ENCODE peak calls at places on chromosomes 7 and 10, in six cellular contexts. R is colonic mucosa, L is lung, V is left ventricle myocardium inferior, X is Peyer's patch, H is tibial artery. W is an unnamed sample.

GRCh38 chr10:16259726-16260125 is 177.1 kb upstream of the PTER start:
- DNase-seq in X (no peak), H (no peak), V (no peak), L (no peak), R (no peak), W (no peak)

GRCh38 chr10:101453791-101454718 is 100.1 kb downstream of the BTRC start:
- DNase-seq in X (no peak), V (no peak), L (no peak), R (no peak), H (no peak), W (no peak)

GRCh38 chr7:68476966-68477365 is 1121.3 kb upstream of the AUTS2 start:
- DNase-seq in X (no peak), R (no peak), V (no peak), L (no peak), H (no peak), W (no peak)

GRCh38 chr7:128410092-128410665 is 397 bp upstream of the IMPDH1 start:
- DNase-seq in V (peak; percentile 52), R (no peak), L (peak; percentile 61), X (peak; percentile 43), H (peak; percentile 63), W (peak; percentile 76)

GRCh38 chr10:77628906-77629730 is 8.5 kb downstream of the KCNMA1 start:
- DNase-seq in H (no peak), R (no peak), L (no peak), V (no peak), X (no peak), W (no peak)

GRCh38 chr7:130950054-130950453 is 216.0 kb upstream of the KLF14 start:
- DNase-seq in X (no peak), H (no peak), R (no peak), L (no peak), V (no peak), W (no peak)

GRCh38 chr10:110636932-110637557 is 7.1 kb upstream of the RBM20 start:
- DNase-seq in L (no peak), R (no peak), X (no peak), V (peak; percentile 78), H (no peak), W (no peak)

GRCh38 chr7:82964150-82964882 is 198.4 kb downstream of the PCLO start:
- DNase-seq in R (no peak), X (no peak), V (no peak), L (no peak), H (no peak), W (no peak)

GRCh38 chr7:128099204-128099671 is 68.0 kb upstream of the LRRC4 start:
- DNase-seq in V (no peak), L (no peak), R (no peak), H (no peak), X (no peak), W (no peak)

GRCh38 chr7:13071999-13072398 is 384.6 kb downstream of the ARL4A start:
- DNase-seq in X (no peak), V (no peak), L (no peak), H (no peak), R (no peak), W (no peak)

GRCh38 chr7:977326-978048 is 2.1 kb upstream of the COX19 start:
- DNase-seq in X (no peak), R (peak; percentile 81), L (no peak), V (no peak), H (no peak), W (peak; percentile 78)

GRCh38 chr7:44294325-44295069 is 30.9 kb downstream of the CAMK2B start:
- DNase-seq in V (no peak), X (no peak), R (no peak), L (peak; percentile 22), H (no peak), W (peak; percentile 3)

GRCh38 chr7:140316165-140316661 is 82.1 kb downstream of the SLC37A3 start:
- DNase-seq in X (no peak), V (peak; percentile 44), H (peak; percentile 91), R (peak; percentile 73), L (peak; percentile 78), W (peak; percentile 70)

GRCh38 chr10:649798-650690 is 39.4 kb downstream of the DIP2C start:
- DNase-seq in R (peak; percentile 85), H (no peak), V (no peak), X (no peak), L (no peak), W (peak; percentile 84)

GRCh38 chr7:99011706-99012404 is 132.1 kb downstream of the SMURF1 start:
- DNase-seq in R (no peak), X (peak; percentile 14), L (no peak), H (no peak), V (no peak), W (no peak)

GRCh38 chr10:123998197-123999141 is 94.9 kb downstream of the CHST15 start:
- DNase-seq in H (no peak), V (no peak), X (no peak), R (no peak), L (peak; percentile 20), W (no peak)

GRCh38 chr7:81600608-81601007 is 169.2 kb downstream of the HGF start:
- DNase-seq in V (no peak), X (no peak), H (no peak), R (no peak), L (no peak), W (no peak)

GRCh38 chr7:26375604-26376207 is 84.0 kb downstream of the SNX10 start:
- DNase-seq in R (no peak), L (no peak), X (no peak), V (no peak), H (no peak), W (no peak)

GRCh38 chr10:11504566-11505285 is 106.7 kb downstream of the USP6NL start:
- DNase-seq in X (no peak), H (no peak), V (no peak), L (no peak), R (no peak), W (no peak)

GRCh38 chr10:124084693-124085092 is 8.7 kb downstream of the CHST15 start:
- DNase-seq in R (no peak), L (no peak), X (no peak), V (no peak), H (no peak), W (no peak)

GRCh38 chr10:109958059-109958458 is 34.7 kb upstream of the XPNPEP1 start:
- DNase-seq in V (no peak), L (no peak), R (no peak), X (no peak), H (no peak), W (no peak)

GRCh38 chr7:54541941-54542618 is at the start of gene VSTM2A:
- DNase-seq in H (no peak), X (no peak), V (no peak), L (no peak), R (no peak), W (peak; percentile 2)

GRCh38 chr7:157397751-157398691 is 61.2 kb downstream of the DNAJB6 start:
- DNase-seq in R (peak; percentile 34), V (peak; percentile 63), X (no peak), L (peak; percentile 40), H (peak; percentile 52), W (peak; percentile 37)

GRCh38 chr10:35795131-35795819 is 153.2 kb upstream of the FZD8 start:
- DNase-seq in R (no peak), H (peak; percentile 42), L (no peak), V (no peak), X (no peak), W (no peak)

GRCh38 chr10:88800152-88801125 is 2.1 kb upstream of the LIPM start:
- DNase-seq in R (no peak), X (no peak), L (no peak), H (no peak), V (no peak), W (no peak)

GRCh38 chr10:88254091-88254490 is 329.0 kb downstream of the RNLS start:
- DNase-seq in X (no peak), V (no peak), H (peak; percentile 49), L (no peak), R (no peak), W (no peak)

GRCh38 chr10:59000162-59000825 is 176.1 kb upstream of the PHYHIPL start:
- DNase-seq in H (no peak), L (no peak), R (no peak), X (no peak), V (no peak), W (no peak)

GRCh38 chr10:14617850-14618249 is 156.8 kb downstream of the FAM107B start:
- DNase-seq in H (no peak), R (no peak), L (no peak), X (no peak), V (no peak), W (no peak)

GRCh38 chr10:14617125-14617524 is 157.6 kb downstream of the FAM107B start:
- DNase-seq in V (no peak), R (no peak), X (no peak), L (no peak), H (no peak), W (no peak)

GRCh38 chr10:14616465-14616864 is 158.2 kb downstream of the FAM107B start:
- DNase-seq in X (no peak), R (no peak), H (no peak), V (no peak), L (no peak), W (no peak)

GRCh38 chr10:14621037-14621436 is 153.7 kb downstream of the FAM107B start:
- DNase-seq in H (no peak), L (no peak), R (no peak), V (no peak), X (no peak), W (no peak)

DNA sequence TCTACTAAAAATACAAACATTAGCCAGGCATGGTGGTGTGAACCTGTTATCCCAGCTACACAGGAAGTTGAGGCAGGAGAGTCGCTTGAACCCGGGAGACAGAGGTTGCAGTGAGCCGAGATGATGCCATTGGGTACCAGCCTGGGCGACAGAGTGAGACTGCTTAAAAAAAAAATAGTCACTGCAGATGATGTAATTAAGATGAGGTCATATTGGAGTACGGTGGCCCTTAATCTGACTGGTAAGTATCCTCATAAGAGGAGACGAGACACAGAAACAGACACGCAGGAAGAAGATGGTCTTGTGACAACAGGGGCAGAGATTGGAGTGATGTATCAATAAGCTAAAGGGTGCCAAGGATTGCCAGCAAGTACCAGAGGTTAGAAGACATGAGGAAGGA is 156.0 kb downstream of the FAM107B start:
- DNase-seq in R (no peak), H (no peak), V (no peak), X (no peak), L (no peak), W (no peak)
- H3K4me1 ChIP-seq in R (no peaks in the 10 kb centered on the region), H (no peaks in the 10 kb centered on the region), V (peaks cover 14% of the 10 kb centered on the region), X (no peaks in the 10 kb centered on the region), L (peaks cover 3% of the 10 kb centered on the region), W (peaks cover 5% of the 10 kb centered on the region)

GRCh38 chr7:71377469-71377868 is 245.5 kb downstream of the GALNT17 start:
- DNase-seq in R (no peak), X (no peak), L (no peak), H (no peak), V (no peak), W (no peak)
- TF ChIP-seq CTCF in R (no peak), X (no peak), L (no peak), H (no peak), V (no peak), W (no peak)

DNA sequence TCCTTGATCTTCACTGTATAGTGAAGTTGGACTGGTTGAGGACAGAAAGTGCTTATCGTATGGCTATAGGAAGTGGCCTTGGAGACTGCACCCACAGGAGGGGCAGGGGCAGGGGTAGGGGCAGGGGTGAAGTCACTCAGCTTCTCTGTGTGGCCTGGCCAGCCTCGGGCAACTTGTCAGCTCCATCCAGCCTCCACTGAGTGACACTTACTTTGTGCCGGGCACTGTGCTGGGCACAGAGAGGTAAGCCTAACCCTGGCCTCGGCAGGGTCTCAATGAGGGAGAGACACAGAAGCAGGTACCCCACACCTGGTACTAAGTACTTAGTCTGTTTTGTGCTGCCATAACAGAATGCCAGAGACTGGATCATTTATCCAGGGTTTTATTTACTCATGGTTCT is 99.3 kb upstream of the CTBP2 start:
- DNase-seq in R (no peak), H (no peak), X (no peak), V (no peak), L (no peak), W (no peak)
- H3K4me1 ChIP-seq in R (no peaks in the 10 kb centered on the region), H (no peaks in the 10 kb centered on the region), X (no peaks in the 10 kb centered on the region), V (no peaks in the 10 kb centered on the region), L (no peaks in the 10 kb centered on the region), W (no peaks in the 10 kb centered on the region)

GRCh38 chr10:52105301-52105700 is 208.8 kb upstream of the DKK1 start:
- DNase-seq in L (no peak), H (no peak), V (no peak), X (no peak), R (no peak), W (no peak)
- TF ChIP-seq CTCF in L (no peak), H (no peak), V (no peak), X (no peak), R (no peak), W (no peak)